ENCODE peak calls at places on chromosomes 5 and 9, in eight cellular contexts. L, V, X, F, D, J, I and O are unnamed samples.

GRCh38 chr5:32254987-32255900 is 57.5 kb downstream of the MTMR12 start:
- DNase-seq in L (no peak), V (no peak), X (peak; percentile 82), F (peak; percentile 46), D (no peak), J (no peak), I (no peak), O (no peak)

GRCh38 chr9:101536351-101536750 is 2.7 kb downstream of the RNF20 start:
- DNase-seq in L (no peak), V (no peak), X (peak; percentile 10), F (no peak), D (no peak), J (no peak), I (no peak), O (no peak)

GRCh38 chr9:110025551-110026170 is 182.3 kb downstream of the C9orf152 start:
- DNase-seq in L (no peak), V (no peak), X (no peak), F (no peak), D (no peak), J (no peak), I (no peak), O (no peak)

GRCh38 chr5:35029333-35029732 is 18.4 kb downstream of the AGXT2 start:
- DNase-seq in L (no peak), V (no peak), X (peak; percentile 39), F (no peak), D (no peak), J (no peak), I (no peak), O (no peak)

GRCh38 chr5:124025306-124025705 is 513.3 kb downstream of the CSNK1G3 start:
- DNase-seq in L (no peak), V (no peak), X (no peak), F (no peak), D (peak; percentile 23), J (no peak), I (no peak), O (peak; percentile 20)

GRCh38 chr9:98288876-98289275 is 33.4 kb upstream of the TBC1D2 start:
- DNase-seq in L (peak; percentile 47), V (no peak), X (no peak), F (no peak), D (peak; percentile 37), J (no peak), I (no peak), O (no peak)

GRCh38 chr5:9932770-9933169 is 302.6 kb upstream of the TAS2R1 start:
- DNase-seq in L (no peak), V (no peak), X (no peak), F (no peak), D (peak; percentile 16), J (no peak), I (no peak), O (no peak)

GRCh38 chr5:157870837-157871834 is 12.2 kb upstream of the CLINT1 start:
- DNase-seq in L (peak; percentile 57), V (no peak), X (peak; percentile 34), F (no peak), D (no peak), J (no peak), I (no peak), O (no peak)

GRCh38 chr5:112957970-112958773 is 18.4 kb upstream of the DCP2 start:
- DNase-seq in L (peak; percentile 61), V (no peak), X (peak; percentile 95), F (peak; percentile 11), D (peak; percentile 20), J (no peak), I (peak; percentile 19), O (no peak)

GRCh38 chr9:96487949-96488348 is 38.0 kb downstream of the HABP4 start:
- DNase-seq in L (no peak), V (no peak), X (peak; percentile 31), F (no peak), D (no peak), J (no peak), I (no peak), O (no peak)

GRCh38 chr5:37695651-37696050 is 144.2 kb downstream of the GDNF start:
- DNase-seq in L (no peak), V (no peak), X (no peak), F (no peak), D (no peak), J (no peak), I (no peak), O (no peak)

GRCh38 chr5:59999056-59999455 is 105.5 kb upstream of the PDE4D start:
- DNase-seq in L (peak; percentile 27), V (no peak), X (no peak), F (no peak), D (no peak), J (peak; percentile 15), I (no peak), O (no peak)

GRCh38 chr5:132962429-132962928 is 955 bp downstream of the AFF4 start:
- DNase-seq in L (peak; percentile 61), V (no peak), X (peak; percentile 63), F (peak; percentile 6), D (peak; percentile 40), J (peak; percentile 69), I (peak; percentile 8), O (no peak)

GRCh38 chr5:146703899-146704298 is 174.7 kb downstream of the PPP2R2B start:
- DNase-seq in L (no peak), V (no peak), X (no peak), F (no peak), D (no peak), J (no peak), I (no peak), O (no peak)

GRCh38 chr9:114207845-114208244 is 52.5 kb downstream of the COL27A1 start:
- DNase-seq in L (no peak), V (no peak), X (no peak), F (no peak), D (no peak), J (no peak), I (no peak), O (no peak)

GRCh38 chr5:38323645-38324295 is 65.4 kb downstream of the EGFLAM start:
- DNase-seq in L (peak; percentile 14), V (no peak), X (peak; percentile 73), F (no peak), D (no peak), J (no peak), I (no peak), O (no peak)

GRCh38 chr5:105146867-105147266 is 1584.3 kb upstream of the NUDT12 start:
- DNase-seq in L (no peak), V (no peak), X (no peak), F (no peak), D (no peak), J (no peak), I (no peak), O (no peak)

GRCh38 chr5:1437876-1438559 is 7.2 kb downstream of the SLC6A3 start:
- DNase-seq in L (no peak), V (no peak), X (no peak), F (no peak), D (no peak), J (no peak), I (no peak), O (no peak)

GRCh38 chr5:58452566-58453258 is 7.2 kb downstream of the PLK2 start:
- DNase-seq in L (no peak), V (no peak), X (no peak), F (no peak), D (no peak), J (peak; percentile 44), I (no peak), O (no peak)

GRCh38 chr9:133581553-133582343 is 27.4 kb downstream of the FAM163B start:
- DNase-seq in L (peak; percentile 81), V (no peak), X (no peak), F (no peak), D (no peak), J (no peak), I (no peak), O (no peak)

GRCh38 chr5:128412145-128412930 is 125.7 kb downstream of the FBN2 start:
- DNase-seq in L (no peak), V (no peak), X (no peak), F (no peak), D (no peak), J (no peak), I (no peak), O (no peak)

GRCh38 chr5:170757182-170757601 is 26.3 kb upstream of the GABRP start:
- DNase-seq in L (peak; percentile 44), V (no peak), X (peak; percentile 29), F (no peak), D (no peak), J (no peak), I (no peak), O (no peak)

GRCh38 chr9:109856785-109857184 is 76.8 kb downstream of the PALM2AKAP2 start:
- DNase-seq in L (no peak), V (no peak), X (peak; percentile 76), F (no peak), D (peak; percentile 41), J (no peak), I (no peak), O (no peak)

GRCh38 chr5:55988979-55989612 is 5.7 kb downstream of the IL6ST start:
- DNase-seq in L (no peak), V (no peak), X (no peak), F (no peak), D (no peak), J (peak; percentile 39), I (no peak), O (no peak)

GRCh38 chr5:75265731-75266130 is 29.1 kb upstream of the ANKRD31 start:
- DNase-seq in L (peak; percentile 53), V (no peak), X (peak; percentile 36), F (peak; percentile 0), D (peak; percentile 26), J (no peak), I (no peak), O (no peak)

GRCh38 chr9:2242778-2243395 is 227.7 kb downstream of the SMARCA2 start:
- DNase-seq in L (peak; percentile 54), V (no peak), X (no peak), F (no peak), D (no peak), J (no peak), I (no peak), O (no peak)

GRCh38 chr9:6965566-6965965 is 207.8 kb downstream of the KDM4C start:
- DNase-seq in L (no peak), V (no peak), X (no peak), F (no peak), D (no peak), J (no peak), I (no peak), O (no peak)

GRCh38 chr5:108341866-108342265 is 40.0 kb downstream of the FBXL17 start:
- DNase-seq in L (no peak), V (no peak), X (no peak), F (no peak), D (no peak), J (no peak), I (no peak), O (no peak)

GRCh38 chr5:39195198-39195826 is 24.1 kb downstream of the FYB1 start:
- DNase-seq in L (no peak), V (no peak), X (no peak), F (no peak), D (no peak), J (peak; percentile 70), I (no peak), O (no peak)

GRCh38 chr9:12191630-12192029 is 501.6 kb upstream of the TYRP1 start:
- DNase-seq in L (no peak), V (no peak), X (no peak), F (no peak), D (no peak), J (no peak), I (no peak), O (no peak)